ENCODE peak calls at places on chromosomes 3 and 15, in five cellular contexts. One of them, this sample, is unnamed.

GRCh38 chr15:90890839-90891238 is 6.5 kb downstream of the FES start:
- DNase-seq in GM12878: no peak
- DNase-seq in prostate gland: no peak
- DNase-seq in suprapubic skin: peak; percentile 56
- DNase-seq in thyroid gland: no peak
- DNase-seq in this sample: no peak

GRCh38 chr3:141414800-141415462 is 46.6 kb downstream of the ZBTB38 start:
- DNase-seq in GM12878: no peak
- DNase-seq in prostate gland: no peak
- DNase-seq in suprapubic skin: no peak
- DNase-seq in thyroid gland: no peak
- DNase-seq in this sample: no peak

GRCh38 chr3:197949191-197949766 is 711 bp upstream of the RPL35A start:
- DNase-seq in GM12878: no peak
- DNase-seq in prostate gland: no peak
- DNase-seq in suprapubic skin: no peak
- DNase-seq in thyroid gland: no peak
- DNase-seq in this sample: no peak

GRCh38 chr15:89332446-89332845 is 2.2 kb downstream of the POLG start:
- DNase-seq in GM12878: no peak
- DNase-seq in prostate gland: no peak
- DNase-seq in suprapubic skin: peak; percentile 25
- DNase-seq in thyroid gland: no peak
- DNase-seq in this sample: no peak

GRCh38 chr15:64842099-64842940 is 605 bp downstream of the PLEKHO2 start:
- DNase-seq in GM12878: no peak
- DNase-seq in prostate gland: no peak
- DNase-seq in suprapubic skin: no peak
- DNase-seq in thyroid gland: peak; percentile 45
- DNase-seq in this sample: no peak

GRCh38 chr3:194313642-194314430 is 37.3 kb downstream of the CPN2 start:
- DNase-seq in GM12878: no peak
- DNase-seq in prostate gland: no peak
- DNase-seq in suprapubic skin: peak; percentile 87
- DNase-seq in thyroid gland: peak; percentile 74
- DNase-seq in this sample: no peak

GRCh38 chr15:95884276-95884675 is 446.2 kb upstream of the NR2F2 start:
- DNase-seq in GM12878: no peak
- DNase-seq in prostate gland: no peak
- DNase-seq in suprapubic skin: no peak
- DNase-seq in thyroid gland: no peak
- DNase-seq in this sample: no peak

GRCh38 chr15:31328999-31329639 is 2.5 kb downstream of the KLF13 start:
- DNase-seq in GM12878: no peak
- DNase-seq in prostate gland: no peak
- DNase-seq in suprapubic skin: no peak
- DNase-seq in thyroid gland: peak; percentile 70
- DNase-seq in this sample: peak; percentile 56

GRCh38 chr3:42802876-42803799 is 1.2 kb downstream of the HIGD1A start:
- DNase-seq in GM12878: no peak
- DNase-seq in prostate gland: no peak
- DNase-seq in suprapubic skin: no peak
- DNase-seq in thyroid gland: no peak
- DNase-seq in this sample: no peak

GRCh38 chr3:133283958-133284807 is 115.7 kb upstream of the BFSP2 start:
- DNase-seq in GM12878: no peak
- DNase-seq in prostate gland: no peak
- DNase-seq in suprapubic skin: no peak
- DNase-seq in thyroid gland: no peak
- DNase-seq in this sample: no peak

GRCh38 chr15:82922737-82923136 is 29.8 kb downstream of the HOMER2 start:
- DNase-seq in GM12878: no peak
- DNase-seq in prostate gland: no peak
- DNase-seq in suprapubic skin: no peak
- DNase-seq in thyroid gland: no peak
- DNase-seq in this sample: no peak
- TF ChIP-seq CTCF in GM12878: no peak
- TF ChIP-seq CTCF in prostate gland: no peak
- TF ChIP-seq CTCF in suprapubic skin: no peak
- TF ChIP-seq CTCF in thyroid gland: no peak
- TF ChIP-seq CTCF in this sample: no peak

GRCh38 chr3:184346480-184346879 is 9.1 kb downstream of the FAM131A start:
- DNase-seq in GM12878: no peak
- DNase-seq in prostate gland: no peak
- DNase-seq in suprapubic skin: no peak
- DNase-seq in thyroid gland: no peak
- DNase-seq in this sample: no peak
- H3K4me3 ChIP-seq in GM12878: no peak overlapping the region
- H3K4me3 ChIP-seq in prostate gland: no peak overlapping the region
- H3K4me3 ChIP-seq in suprapubic skin: no peak overlapping the region
- H3K4me3 ChIP-seq in thyroid gland: no peak overlapping the region
- H3K4me3 ChIP-seq in this sample: no peak overlapping the region

GRCh38 chr3:58346368-58346767 is 13.7 kb downstream of the PXK start:
- DNase-seq in GM12878: no peak
- DNase-seq in prostate gland: no peak
- DNase-seq in suprapubic skin: no peak
- DNase-seq in thyroid gland: no peak
- DNase-seq in this sample: no peak
- H3K36me3 ChIP-seq in GM12878: no peaks in the 10 kb centered on the region
- H3K36me3 ChIP-seq in prostate gland: no peaks in the 10 kb centered on the region
- H3K36me3 ChIP-seq in suprapubic skin: no peaks in the 10 kb centered on the region
- H3K36me3 ChIP-seq in thyroid gland: peaks cover under 1% of the 10 kb centered on the region
- H3K36me3 ChIP-seq in this sample: no peaks in the 10 kb centered on the region

GRCh38 chr3:189103208-189103607 is 68.6 kb upstream of the TPRG1 start:
- DNase-seq in GM12878: no peak
- DNase-seq in prostate gland: no peak
- DNase-seq in suprapubic skin: no peak
- DNase-seq in thyroid gland: no peak
- DNase-seq in this sample: no peak
- TF ChIP-seq CTCF in GM12878: no peak
- TF ChIP-seq CTCF in prostate gland: no peak
- TF ChIP-seq CTCF in suprapubic skin: no peak
- TF ChIP-seq CTCF in thyroid gland: no peak
- TF ChIP-seq CTCF in this sample: no peak

GRCh38 chr15:68272797-68273271 is 4.7 kb upstream of the FEM1B start:
- DNase-seq in GM12878: no peak
- DNase-seq in prostate gland: no peak
- DNase-seq in suprapubic skin: no peak
- DNase-seq in thyroid gland: no peak
- DNase-seq in this sample: no peak
- H3K4me3 ChIP-seq in GM12878: no peak overlapping the region
- H3K4me3 ChIP-seq in prostate gland: no peak overlapping the region
- H3K4me3 ChIP-seq in suprapubic skin: no peak overlapping the region
- H3K4me3 ChIP-seq in thyroid gland: no peak overlapping the region
- H3K4me3 ChIP-seq in this sample: no peak overlapping the region

This sample was measured in GM06990.